ENCODE peak calls at places on chromosomes 4 and X, in four cellular contexts. W is GM06990, Z is SK-N-SH, A is heart right ventricle. O is an unnamed sample.
A peak's percentile ranks its signal among the peaks of the same experiment; 100 is the strongest.

GRCh38 chr4:145840162-145840768 is 98.4 kb downstream of the ZNF827 start:
- DNase-seq in W (no peak), Z (peak; percentile 62), A (no peak), O (peak; percentile 69)

GRCh38 chr4:133800966-133801365 is 400.6 kb downstream of the PABPC4L start:
- DNase-seq in W (no peak), Z (no peak), A (no peak), O (no peak)

GRCh38 chr4:83112239-83112638 is 2.3 kb downstream of the PLAC8 start:
- DNase-seq in W (peak; percentile 66), Z (no peak), A (no peak), O (no peak)

GRCh38 chr4:152032722-152033131 is 271.9 kb upstream of the GATB start:
- DNase-seq in W (no peak), Z (no peak), A (no peak), O (peak; percentile 60)

GRCh38 chr4:108367751-108368150 is 199.0 kb upstream of the LEF1 start:
- DNase-seq in W (no peak), Z (no peak), A (no peak), O (no peak)

GRCh38 chrX:47283015-47283771 is 50.4 kb downstream of the USP11 start:
- DNase-seq in W (no peak), Z (peak; percentile 38), A (peak; percentile 8), O (peak; percentile 61)

GRCh38 chrX:10630320-10630719 is 9.9 kb upstream of the MID1 start:
- DNase-seq in W (no peak), Z (no peak), A (no peak), O (no peak)

GRCh38 chrX:54045563-54046228 is 1.4 kb upstream of the PHF8 start:
- DNase-seq in W (no peak), Z (no peak), A (no peak), O (no peak)

GRCh38 chr4:79141530-79141929 is 184.3 kb downstream of the NAA11 start:
- DNase-seq in W (no peak), Z (no peak), A (no peak), O (peak; percentile 11)

GRCh38 chr4:103091601-103092223 is 7.9 kb downstream of the BDH2 start:
- DNase-seq in W (peak; percentile 48), Z (peak; percentile 39), A (no peak), O (peak; percentile 85)

GRCh38 chr4:6688879-6689505 is 4.7 kb upstream of the S100P start:
- DNase-seq in W (no peak), Z (no peak), A (no peak), O (peak; percentile 89)

GRCh38 chr4:152103181-152103901 is 342.5 kb upstream of the GATB start:
- DNase-seq in W (no peak), Z (no peak), A (no peak), O (no peak)

GRCh38 chr4:167544391-167544790 is 310.1 kb upstream of the SPOCK3 start:
- DNase-seq in W (no peak), Z (no peak), A (no peak), O (no peak)

GRCh38 chrX:739611-740010 is 109.0 kb downstream of the SHOX start:
- DNase-seq in W (no peak), Z (no peak), A (no peak), O (no peak)

GRCh38 chr4:42345962-42346544 is 51.2 kb upstream of the SHISA3 start:
- DNase-seq in W (no peak), Z (no peak), A (no peak), O (no peak)

GRCh38 chr4:15065516-15065915 is 63.2 kb downstream of the CPEB2 start:
- DNase-seq in W (no peak), Z (no peak), A (no peak), O (no peak)

GRCh38 chr4:29970626-29971025 is 749.5 kb upstream of the PCDH7 start:
- DNase-seq in W (no peak), Z (no peak), A (no peak), O (no peak)

DNA sequence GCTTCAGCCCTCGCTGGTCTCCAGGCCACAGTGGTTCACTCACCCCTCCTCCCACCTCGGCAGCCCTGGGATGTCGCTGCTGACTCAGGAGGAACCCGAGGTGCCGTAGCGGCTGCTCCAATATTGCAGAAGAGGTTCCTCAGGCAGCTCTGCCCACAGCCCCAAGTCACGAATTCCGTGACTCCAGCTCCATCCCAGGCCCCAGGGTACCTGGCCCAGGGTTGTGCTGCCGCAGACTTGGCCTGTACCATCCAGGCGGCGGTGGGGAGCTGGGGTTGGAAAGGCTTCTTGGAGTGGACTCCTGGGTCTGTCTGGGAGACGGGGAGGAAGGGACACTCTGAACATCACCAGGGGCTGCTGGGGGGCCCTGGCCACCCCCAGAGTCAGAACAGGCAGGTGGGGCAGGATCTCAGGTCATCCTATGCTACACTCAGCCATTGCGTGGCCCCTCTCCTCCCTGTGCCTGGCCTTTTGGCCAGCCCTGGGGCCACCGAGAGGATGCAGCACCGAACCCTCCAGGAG is 728 bp upstream of the HGFAC start:
- DNase-seq in W (no peak), Z (no peak), A (no peak), O (no peak)
- H3K4me3 ChIP-seq in W (no peak overlapping the region), Z (no peak overlapping the region), A (no peak overlapping the region), O (no peak overlapping the region)

GRCh38 chr4:13436962-13437361 is 47.2 kb downstream of the RAB28 start:
- DNase-seq in W (no peak), Z (no peak), A (no peak), O (no peak)
- TF ChIP-seq CTCF in W (no peak), Z (no peak), A (no peak), O (no peak)

GRCh38 chrX:75746891-75747639 is 38.0 kb downstream of the MAGEE2 start:
- DNase-seq in W (peak; percentile 9), Z (peak; percentile 64), A (peak; percentile 14), O (peak; percentile 10)
- H3K4me3 ChIP-seq in W (peak overlapping the region; percentile 63), Z (peak overlapping the region; percentile 72), A (peak overlapping the region; percentile 31), O (peak overlapping the region; percentile 54)

GRCh38 chr4:175413561-175413960 is 398.5 kb downstream of the GPM6A start:
- DNase-seq in W (no peak), Z (no peak), A (no peak), O (no peak)
- TF ChIP-seq CTCF in W (no peak), Z (no peak), A (no peak), O (no peak)

GRCh38 chrX:96713303-96713702 is 28.7 kb downstream of the DIAPH2 start:
- DNase-seq in W (no peak), Z (no peak), A (no peak), O (no peak)

GRCh38 chrX:96707829-96708228 is 23.2 kb downstream of the DIAPH2 start:
- DNase-seq in W (no peak), Z (no peak), A (no peak), O (no peak)

GRCh38 chrX:96705905-96706304 is 21.3 kb downstream of the DIAPH2 start:
- DNase-seq in W (no peak), Z (no peak), A (no peak), O (no peak)

GRCh38 chrX:96704661-96705060 is 20.0 kb downstream of the DIAPH2 start:
- DNase-seq in W (no peak), Z (no peak), A (no peak), O (peak; percentile 62)

DNA sequence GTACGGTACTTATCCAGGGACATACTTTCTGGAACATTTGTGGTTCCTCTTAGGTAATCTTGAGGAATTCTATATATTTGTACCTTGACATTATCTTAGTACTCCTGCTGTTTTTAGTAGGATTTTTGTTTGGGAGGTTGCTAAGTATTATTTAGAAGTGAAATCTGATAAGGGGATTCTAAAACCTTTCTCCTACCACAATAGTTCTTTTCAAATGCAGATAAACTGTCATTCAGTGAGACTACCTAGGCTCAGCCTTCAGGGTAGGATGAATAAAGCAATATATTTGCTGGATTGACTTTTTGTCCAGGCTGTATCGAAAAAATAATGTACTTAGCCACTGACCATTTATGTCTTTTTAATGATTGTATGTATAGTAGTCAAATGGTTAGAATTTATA is 25.4 kb downstream of the DIAPH2 start:
- DNase-seq in W (no peak), Z (no peak), A (no peak), O (no peak)
- H3K4me3 ChIP-seq in W (no peak overlapping the region), Z (no peak overlapping the region), A (no peak overlapping the region), O (no peak overlapping the region)

DNA sequence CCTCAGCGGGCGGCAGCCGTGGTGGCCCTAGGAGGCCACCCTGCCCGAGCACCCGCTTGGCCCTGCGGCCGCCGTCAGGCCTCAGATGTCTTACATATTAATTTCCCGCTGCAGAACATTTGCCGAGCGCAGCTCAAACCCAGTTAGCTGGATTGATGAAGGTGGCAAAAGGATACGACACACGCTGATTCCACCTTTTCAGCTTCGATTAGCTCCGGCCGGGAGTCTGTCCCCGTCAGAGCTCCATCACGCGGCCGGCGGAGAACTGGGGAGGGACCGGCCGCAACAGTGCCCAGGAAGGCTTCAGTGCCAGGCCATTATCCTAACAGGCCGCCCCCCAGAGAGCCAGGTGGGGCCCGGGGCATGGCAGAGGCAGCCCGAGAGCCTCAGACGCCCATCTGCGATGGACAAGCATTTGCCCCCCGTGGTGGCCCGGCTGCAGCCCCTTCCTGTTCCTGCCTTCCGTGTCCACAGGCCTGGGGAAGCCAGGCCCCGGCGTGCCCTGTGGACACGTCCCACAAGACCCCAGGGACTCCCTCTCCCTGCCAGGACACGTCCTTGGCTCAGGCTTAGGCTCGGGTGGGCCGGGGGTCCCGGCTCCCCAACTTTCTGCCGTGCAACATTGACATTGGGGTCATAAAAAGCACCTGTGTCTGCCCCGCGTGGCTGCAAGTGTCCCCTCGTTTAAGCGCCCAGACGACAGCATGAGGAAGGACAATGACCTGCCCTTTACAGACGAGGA is 133.8 kb upstream of the NKX1-1 start:
- DNase-seq in W (no peak), Z (no peak), A (no peak), O (no peak)
- TF ChIP-seq CTCF in W (no peak), Z (no peak), A (no peak), O (no peak)

GRCh38 chr4:48727666-48728459 is 52.2 kb downstream of the FRYL start:
- DNase-seq in W (no peak), Z (no peak), A (no peak), O (no peak)

GRCh38 chr4:48722509-48723446 is 57.3 kb downstream of the FRYL start:
- DNase-seq in W (no peak), Z (no peak), A (no peak), O (peak; percentile 57)

GRCh38 chr4:48720459-48720858 is 59.6 kb downstream of the FRYL start:
- DNase-seq in W (no peak), Z (no peak), A (no peak), O (no peak)

GRCh38 chr4:48725414-48725813 is 54.7 kb downstream of the FRYL start:
- DNase-seq in W (no peak), Z (no peak), A (no peak), O (no peak)
- H3K4me3 ChIP-seq in W (no peak overlapping the region), Z (no peak overlapping the region), A (no peak overlapping the region), O (no peak overlapping the region)

GRCh38 chr4:65250916-65251315 is 419.4 kb downstream of the EPHA5 start:
- DNase-seq in W (no peak), Z (no peak), A (no peak), O (no peak)
- TF ChIP-seq CTCF in W (no peak), Z (no peak), A (no peak), O (no peak)

DNA sequence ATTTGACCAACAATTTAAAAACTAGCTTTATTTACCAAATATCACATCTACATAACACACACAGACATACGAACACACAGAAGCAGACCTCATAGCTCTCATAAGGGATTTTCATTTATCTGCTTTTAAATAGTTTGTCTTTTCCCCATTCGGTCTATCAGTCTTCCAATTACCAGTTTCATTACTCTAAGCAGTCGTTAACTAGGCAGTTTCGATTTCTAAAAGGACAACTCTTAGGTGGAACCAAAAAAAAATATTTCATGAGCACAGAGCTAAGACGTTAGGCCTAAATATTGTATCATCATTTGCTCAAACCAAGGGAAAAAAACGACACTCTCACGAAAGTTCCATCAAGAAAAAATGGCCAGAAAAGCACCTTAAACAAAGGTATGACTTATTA is 228.4 kb downstream of the SPANXN1 start:
- DNase-seq in W (no peak), Z (no peak), A (no peak), O (no peak)
- H3K4me3 ChIP-seq in W (no peak overlapping the region), Z (no peak overlapping the region), A (no peak overlapping the region), O (no peak overlapping the region)

O was measured in cardiac fibroblast.